ENCODE peak calls at places on chromosomes 11 and 22, in seven cellular contexts. One of them, this sample, is unnamed.

GRCh38 chr22:32407332-32407731 is 4.7 kb downstream of the RTCB start:
- ATAC-seq in aorta: no peak
- ATAC-seq in T-cell: no peak
- ATAC-seq in pancreas: no peak
- ATAC-seq in naive B cell: peak
- ATAC-seq in SK-N-SH treated with all-trans-retinoic acid at 6 μM for 48 hours: no peak
- ATAC-seq in stimulated activated naive B cell treated with anti-CD40 and anti-IgM and Interleukin-4, amounts not matched to agents 10 μg/mL and 1 μg/mL and 100 μg/mL, for 72 hours: peak
- ATAC-seq in this sample: peak

GRCh38 chr11:123235117-123235686 is 40.2 kb upstream of the CLMP start:
- ATAC-seq in T-cell: no peak
- ATAC-seq in SK-N-SH treated with all-trans-retinoic acid at 6 μM for 48 hours: peak
- ATAC-seq in aorta: no peak
- ATAC-seq in pancreas: peak
- ATAC-seq in stimulated activated naive B cell treated with anti-CD40 and anti-IgM and Interleukin-4, amounts not matched to agents 10 μg/mL and 1 μg/mL and 100 μg/mL, for 72 hours: no peak
- ATAC-seq in naive B cell: no peak
- ATAC-seq in this sample: no peak

GRCh38 chr11:116928845-116929244 is 91.4 kb upstream of the APOA1 start:
- ATAC-seq in naive B cell: no peak
- ATAC-seq in aorta: no peak
- ATAC-seq in SK-N-SH treated with all-trans-retinoic acid at 6 μM for 48 hours: no peak
- ATAC-seq in stimulated activated naive B cell treated with anti-CD40 and anti-IgM and Interleukin-4, amounts not matched to agents 10 μg/mL and 1 μg/mL and 100 μg/mL, for 72 hours: no peak
- ATAC-seq in T-cell: no peak
- ATAC-seq in pancreas: no peak
- ATAC-seq in this sample: no peak

GRCh38 chr11:111019931-111020381 is 225.6 kb upstream of the POU2AF2 start:
- ATAC-seq in T-cell: no peak
- ATAC-seq in SK-N-SH treated with all-trans-retinoic acid at 6 μM for 48 hours: no peak
- ATAC-seq in aorta: peak
- ATAC-seq in stimulated activated naive B cell treated with anti-CD40 and anti-IgM and Interleukin-4, amounts not matched to agents 10 μg/mL and 1 μg/mL and 100 μg/mL, for 72 hours: no peak
- ATAC-seq in naive B cell: no peak
- ATAC-seq in pancreas: peak
- ATAC-seq in this sample: no peak

GRCh38 chr22:33049125-33049729 is 9.0 kb downstream of the SYN3 start:
- ATAC-seq in stimulated activated naive B cell treated with anti-CD40 and anti-IgM and Interleukin-4, amounts not matched to agents 10 μg/mL and 1 μg/mL and 100 μg/mL, for 72 hours: peak
- ATAC-seq in T-cell: no peak
- ATAC-seq in SK-N-SH treated with all-trans-retinoic acid at 6 μM for 48 hours: peak
- ATAC-seq in aorta: peak
- ATAC-seq in pancreas: peak
- ATAC-seq in naive B cell: peak
- ATAC-seq in this sample: peak

GRCh38 chr11:107467754-107468153 is 10.1 kb upstream of the CWF19L2 start:
- ATAC-seq in SK-N-SH treated with all-trans-retinoic acid at 6 μM for 48 hours: no peak
- ATAC-seq in T-cell: no peak
- ATAC-seq in aorta: no peak
- ATAC-seq in stimulated activated naive B cell treated with anti-CD40 and anti-IgM and Interleukin-4, amounts not matched to agents 10 μg/mL and 1 μg/mL and 100 μg/mL, for 72 hours: no peak
- ATAC-seq in pancreas: no peak
- ATAC-seq in naive B cell: no peak
- ATAC-seq in this sample: no peak

GRCh38 chr22:22865311-22866072 is 22.1 kb upstream of the IGLL5 start:
- ATAC-seq in SK-N-SH treated with all-trans-retinoic acid at 6 μM for 48 hours: no peak
- ATAC-seq in aorta: no peak
- ATAC-seq in stimulated activated naive B cell treated with anti-CD40 and anti-IgM and Interleukin-4, amounts not matched to agents 10 μg/mL and 1 μg/mL and 100 μg/mL, for 72 hours: peak
- ATAC-seq in T-cell: peak
- ATAC-seq in naive B cell: peak
- ATAC-seq in pancreas: no peak
- ATAC-seq in this sample: peak

GRCh38 chr11:115660072-115660805 is 156.0 kb upstream of the CADM1 start:
- ATAC-seq in stimulated activated naive B cell treated with anti-CD40 and anti-IgM and Interleukin-4, amounts not matched to agents 10 μg/mL and 1 μg/mL and 100 μg/mL, for 72 hours: no peak
- ATAC-seq in pancreas: peak
- ATAC-seq in naive B cell: no peak
- ATAC-seq in aorta: no peak
- ATAC-seq in T-cell: no peak
- ATAC-seq in SK-N-SH treated with all-trans-retinoic acid at 6 μM for 48 hours: no peak
- ATAC-seq in this sample: no peak

GRCh38 chr11:17386331-17387084 is 2.0 kb downstream of the KCNJ11 start:
- ATAC-seq in T-cell: no peak
- ATAC-seq in stimulated activated naive B cell treated with anti-CD40 and anti-IgM and Interleukin-4, amounts not matched to agents 10 μg/mL and 1 μg/mL and 100 μg/mL, for 72 hours: peak
- ATAC-seq in pancreas: peak
- ATAC-seq in naive B cell: peak
- ATAC-seq in aorta: peak
- ATAC-seq in SK-N-SH treated with all-trans-retinoic acid at 6 μM for 48 hours: peak
- ATAC-seq in this sample: peak

GRCh38 chr11:12687740-12688139 is 13.5 kb downstream of the TEAD1 start:
- ATAC-seq in T-cell: no peak
- ATAC-seq in stimulated activated naive B cell treated with anti-CD40 and anti-IgM and Interleukin-4, amounts not matched to agents 10 μg/mL and 1 μg/mL and 100 μg/mL, for 72 hours: no peak
- ATAC-seq in aorta: no peak
- ATAC-seq in pancreas: peak
- ATAC-seq in SK-N-SH treated with all-trans-retinoic acid at 6 μM for 48 hours: no peak
- ATAC-seq in naive B cell: no peak
- ATAC-seq in this sample: no peak